ENCODE peak calls at places on chromosomes 1 and 21, in nine cellular contexts. N is lower lobe of right lung; J is neural progenitor cell; V is tibial nerve; X is heart left ventricle; E is aorta; B is gastrocnemius medialis; I is effector memory CD4-positive, alpha-beta T cell; F is dorsolateral prefrontal cortex. O is an unnamed sample.
A peak's percentile ranks its signal among the peaks of the same experiment; 100 is the strongest.

GRCh38 chr1:20440785-20441200 is 45.2 kb downstream of the CAMK2N1 start:
- DNase-seq in N (no peak), J (peak; percentile 71), V (no peak), X (no peak), E (no peak), B (peak; percentile 50), I (peak; percentile 6), F (peak; percentile 85), O (peak; percentile 14)

GRCh38 chr1:40944841-40945430 is 34.6 kb upstream of the CTPS1 start:
- DNase-seq in N (no peak), J (no peak), V (no peak), X (no peak), E (no peak), B (no peak), I (no peak), F (no peak), O (no peak)

GRCh38 chr21:35565204-35565611 is 495.1 kb downstream of the SETD4 start:
- DNase-seq in N (no peak), J (no peak), V (peak; percentile 21), X (peak; percentile 70), E (peak; percentile 80), B (peak; percentile 47), I (no peak), F (no peak), O (no peak)

GRCh38 chr21:36322083-36322424 is 2.1 kb downstream of the MORC3 start:
- DNase-seq in N (no peak), J (no peak), V (no peak), X (no peak), E (no peak), B (no peak), I (no peak), F (no peak), O (no peak)

GRCh38 chr1:203127672-203128611 is at the start of gene ADORA1:
- DNase-seq in N (peak; percentile 68), J (peak; percentile 87), V (peak; percentile 55), X (peak; percentile 71), E (peak; percentile 88), B (peak; percentile 69), I (no peak), F (peak; percentile 86), O (peak; percentile 85)

GRCh38 chr1:16944038-16944437 is 22.3 kb downstream of the CROCC start:
- DNase-seq in N (no peak), J (no peak), V (no peak), X (no peak), E (no peak), B (no peak), I (no peak), F (no peak), O (no peak)

GRCh38 chr1:3323021-3323790 is 131.3 kb upstream of the ARHGEF16 start:
- DNase-seq in N (peak; percentile 84), J (peak; percentile 74), V (no peak), X (peak; percentile 76), E (no peak), B (no peak), I (no peak), F (no peak), O (no peak)

GRCh38 chr1:203539831-203540546 is 46.0 kb downstream of the OPTC start:
- DNase-seq in N (no peak), J (no peak), V (no peak), X (no peak), E (no peak), B (no peak), I (no peak), F (no peak), O (no peak)

GRCh38 chr1:38546630-38547029 is 312.9 kb downstream of the RRAGC start:
- DNase-seq in N (no peak), J (no peak), V (no peak), X (no peak), E (no peak), B (no peak), I (no peak), F (no peak), O (no peak)

GRCh38 chr1:204132718-204133117 is 19.1 kb downstream of the ETNK2 start:
- DNase-seq in N (no peak), J (no peak), V (no peak), X (no peak), E (no peak), B (no peak), I (no peak), F (no peak), O (no peak)

GRCh38 chr1:42587753-42588152 is 70.5 kb upstream of the PPIH start:
- DNase-seq in N (no peak), J (no peak), V (no peak), X (no peak), E (no peak), B (no peak), I (no peak), F (no peak), O (no peak)

GRCh38 chr1:212565079-212565478 is 43.5 kb upstream of the ATF3 start:
- DNase-seq in N (no peak), J (no peak), V (no peak), X (no peak), E (no peak), B (no peak), I (no peak), F (no peak), O (no peak)

GRCh38 chr1:28934676-28935075 is 20.3 kb downstream of the EPB41 start:
- DNase-seq in N (no peak), J (no peak), V (no peak), X (no peak), E (no peak), B (no peak), I (no peak), F (no peak), O (no peak)

GRCh38 chr1:32200226-32201010 is at the start of gene CCDC28B:
- DNase-seq in N (peak; percentile 61), J (peak; percentile 81), V (peak; percentile 65), X (peak; percentile 83), E (peak; percentile 89), B (peak; percentile 70), I (peak; percentile 43), F (peak; percentile 74), O (peak; percentile 39)

GRCh38 chr1:28601696-28602095 is 9.6 kb downstream of the RAB42 start:
- DNase-seq in N (no peak), J (no peak), V (no peak), X (no peak), E (no peak), B (peak; percentile 26), I (no peak), F (no peak), O (no peak)

GRCh38 chr1:175073054-175073453 is 5.4 kb downstream of the TNN start:
- DNase-seq in N (no peak), J (no peak), V (peak; percentile 52), X (no peak), E (no peak), B (peak; percentile 49), I (no peak), F (no peak), O (no peak)

GRCh38 chr1:206761369-206761768 is 9.2 kb upstream of the IL19 start:
- DNase-seq in N (no peak), J (peak; percentile 27), V (no peak), X (no peak), E (no peak), B (no peak), I (no peak), F (no peak), O (no peak)

GRCh38 chr1:74396942-74397341 is 115.5 kb downstream of the LRRC53 start:
- DNase-seq in N (no peak), J (no peak), V (no peak), X (peak; percentile 57), E (no peak), B (no peak), I (no peak), F (no peak), O (no peak)

GRCh38 chr1:86466986-86467385 is 1.7 kb upstream of the CLCA1 start:
- DNase-seq in N (no peak), J (no peak), V (no peak), X (no peak), E (no peak), B (no peak), I (no peak), F (no peak), O (no peak)

GRCh38 chr1:160189649-160190625 is at the start of gene CASQ1:
- DNase-seq in N (no peak), J (no peak), V (peak; percentile 38), X (peak; percentile 78), E (peak; percentile 88), B (peak; percentile 86), I (no peak), F (no peak), O (peak; percentile 16)
- H3K27ac ChIP-seq in N (no peak within 1 kb of the TSS), J (no peak within 1 kb of the TSS), V (no peak within 1 kb of the TSS), X (peak within 1 kb of the TSS; percentile 52), E (no peak within 1 kb of the TSS), B (peak within 1 kb of the TSS; percentile 91), I (no peak within 1 kb of the TSS), F (no peak within 1 kb of the TSS), O (no peak within 1 kb of the TSS)

DNA sequence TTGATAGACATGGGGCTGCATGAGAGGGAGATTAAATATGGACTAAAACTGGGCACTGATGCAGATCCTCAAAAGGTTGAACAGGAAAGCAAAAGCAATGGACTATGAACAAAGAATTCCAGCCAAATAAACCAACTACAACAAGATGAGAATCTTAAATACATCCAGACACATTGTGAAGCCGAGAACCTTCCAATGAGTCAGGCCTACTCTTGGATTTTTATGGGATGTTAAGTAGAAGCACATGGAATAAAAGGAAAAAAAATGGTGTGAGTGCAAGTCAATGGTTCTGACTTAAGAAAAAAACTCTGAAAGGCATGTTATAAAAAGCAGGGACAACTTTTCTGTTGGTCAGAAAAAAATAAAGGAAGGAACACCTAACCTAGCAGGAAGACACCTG is 227.2 kb downstream of the DPYD start:
- DNase-seq in N (no peak), J (no peak), V (no peak), X (no peak), E (no peak), B (no peak), I (no peak), F (no peak), O (no peak)
- H3K27ac ChIP-seq in N (no peak overlapping the region), J (no peak overlapping the region), V (no peak overlapping the region), X (no peak overlapping the region), E (no peak overlapping the region), B (no peak overlapping the region), I (no peak overlapping the region), F (no peak overlapping the region), O (no peak overlapping the region)

DNA sequence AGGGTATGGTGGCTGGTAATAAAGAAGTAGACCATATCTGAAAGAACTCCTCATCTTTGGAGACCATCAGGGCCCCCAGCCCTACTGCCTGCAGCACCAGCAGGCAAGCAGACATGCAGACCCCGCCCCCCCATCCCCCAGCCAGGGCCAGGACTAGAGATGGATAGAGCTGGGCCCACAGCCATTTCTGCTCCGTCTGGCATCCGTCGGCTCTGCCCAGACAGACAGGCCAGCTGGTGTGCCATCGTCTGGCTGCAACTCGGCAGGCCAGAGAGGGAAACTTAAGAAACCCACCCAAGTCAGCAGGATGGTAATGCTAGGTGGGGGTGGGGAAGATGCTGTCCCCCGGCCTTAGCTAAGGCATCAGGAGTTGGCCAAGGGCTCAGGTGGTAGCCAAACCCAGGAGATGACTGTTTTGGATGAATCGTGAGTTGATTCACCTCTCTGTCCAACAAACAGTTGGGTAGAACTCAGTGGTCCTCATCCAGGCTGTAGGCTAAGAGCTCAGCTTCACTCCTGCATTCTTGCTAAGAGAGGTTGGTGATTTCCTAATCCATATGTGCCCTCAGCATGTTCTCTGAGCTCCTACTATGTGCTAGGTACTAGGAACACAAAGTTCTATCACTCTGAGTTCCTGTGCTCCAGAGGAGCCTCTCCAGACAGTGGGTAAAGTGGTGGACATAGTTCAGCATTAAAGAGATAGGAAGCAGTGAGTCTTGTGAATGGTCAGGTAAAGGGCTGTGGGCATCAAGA is 23.2 kb upstream of the TMEM222 start:
- DNase-seq in N (no peak), J (no peak), V (no peak), X (no peak), E (no peak), B (no peak), I (no peak), F (no peak), O (no peak)
- H3K27ac ChIP-seq in N (peak overlapping the region; percentile 75), J (peak overlapping the region; percentile 47), V (peak overlapping the region; percentile 63), X (peak overlapping the region; percentile 90), E (peak overlapping the region; percentile 27), B (peak overlapping the region; percentile 65), I (no peak overlapping the region), F (peak overlapping the region; percentile 65), O (peak overlapping the region; percentile 27)

GRCh38 chr1:84505167-84506001 is 802 bp upstream of the SPATA1 start:
- DNase-seq in N (no peak), J (peak; percentile 88), V (peak; percentile 46), X (peak; percentile 75), E (no peak), B (peak; percentile 73), I (no peak), F (no peak), O (peak; percentile 32)
- H3K27ac ChIP-seq in N (peak overlapping the region; percentile 98), J (peak overlapping the region; percentile 92), V (peak overlapping the region; percentile 96), X (peak overlapping the region; percentile 99), E (peak overlapping the region; percentile 76), B (peak overlapping the region; percentile 96), I (peak overlapping the region; percentile 78), F (peak overlapping the region; percentile 86), O (peak overlapping the region; percentile 67)